ENCODE peak calls at places on chromosomes 1 and 21, in four cellular contexts. N is A549, U is K562, W is HepG2. M is an unnamed sample.

GRCh38 chr1:70211536-70211935 is 6.2 kb upstream of the LRRC40 start:
- DNase-seq in N (no peak), W (no peak), U (no peak), M (no peak)

GRCh38 chr1:3778590-3779264 is 6.2 kb downstream of the SMIM1 start:
- DNase-seq in N (no peak), U (peak; percentile 26), W (no peak), M (no peak)

GRCh38 chr1:1753607-1754005 is 24.7 kb downstream of the NADK start:
- DNase-seq in W (no peak), N (no peak), U (no peak), M (no peak)

GRCh38 chr1:198155253-198155652 is 1.5 kb upstream of the NEK7 start:
- DNase-seq in U (no peak), N (peak; percentile 32), W (no peak), M (no peak)

GRCh38 chr1:68269637-68270430 is 37.5 kb upstream of the WLS start:
- DNase-seq in U (no peak), W (no peak), N (peak; percentile 19), M (no peak)

GRCh38 chr21:39441502-39442475 is 3.8 kb downstream of the LCA5L start:
- DNase-seq in U (peak; percentile 83), W (peak; percentile 45), N (peak; percentile 46), M (peak; percentile 39)

GRCh38 chr1:38045431-38046332 is 911 bp downstream of the POU3F1 start:
- DNase-seq in U (no peak), W (no peak), N (peak; percentile 50), M (peak; percentile 61)

GRCh38 chr21:45530423-45531113 is 11.7 kb downstream of the SLC19A1 start:
- DNase-seq in N (no peak), W (no peak), U (no peak), M (peak; percentile 9)

GRCh38 chr1:77421504-77422233 is 139.8 kb downstream of the AK5 start:
- DNase-seq in W (no peak), U (no peak), N (no peak), M (no peak)

GRCh38 chr1:111030590-111030989 is 66.9 kb upstream of the LRIF1 start:
- DNase-seq in N (peak; percentile 61), U (peak; percentile 83), W (peak; percentile 65), M (peak; percentile 54)

GRCh38 chr21:15682977-15683376 is 46.8 kb upstream of the USP25 start:
- DNase-seq in N (no peak), W (no peak), U (no peak), M (no peak)

GRCh38 chr1:236819856-236820255 is 24.8 kb downstream of the MTR start:
- DNase-seq in W (no peak), U (no peak), N (no peak), M (no peak)

GRCh38 chr1:100109554-100110066 is 23.1 kb downstream of the SASS6 start:
- DNase-seq in N (no peak), W (no peak), U (no peak), M (no peak)

GRCh38 chr1:199549424-199549823 is 478.1 kb upstream of the NR5A2 start:
- DNase-seq in W (no peak), U (no peak), N (no peak), M (no peak)

DNA sequence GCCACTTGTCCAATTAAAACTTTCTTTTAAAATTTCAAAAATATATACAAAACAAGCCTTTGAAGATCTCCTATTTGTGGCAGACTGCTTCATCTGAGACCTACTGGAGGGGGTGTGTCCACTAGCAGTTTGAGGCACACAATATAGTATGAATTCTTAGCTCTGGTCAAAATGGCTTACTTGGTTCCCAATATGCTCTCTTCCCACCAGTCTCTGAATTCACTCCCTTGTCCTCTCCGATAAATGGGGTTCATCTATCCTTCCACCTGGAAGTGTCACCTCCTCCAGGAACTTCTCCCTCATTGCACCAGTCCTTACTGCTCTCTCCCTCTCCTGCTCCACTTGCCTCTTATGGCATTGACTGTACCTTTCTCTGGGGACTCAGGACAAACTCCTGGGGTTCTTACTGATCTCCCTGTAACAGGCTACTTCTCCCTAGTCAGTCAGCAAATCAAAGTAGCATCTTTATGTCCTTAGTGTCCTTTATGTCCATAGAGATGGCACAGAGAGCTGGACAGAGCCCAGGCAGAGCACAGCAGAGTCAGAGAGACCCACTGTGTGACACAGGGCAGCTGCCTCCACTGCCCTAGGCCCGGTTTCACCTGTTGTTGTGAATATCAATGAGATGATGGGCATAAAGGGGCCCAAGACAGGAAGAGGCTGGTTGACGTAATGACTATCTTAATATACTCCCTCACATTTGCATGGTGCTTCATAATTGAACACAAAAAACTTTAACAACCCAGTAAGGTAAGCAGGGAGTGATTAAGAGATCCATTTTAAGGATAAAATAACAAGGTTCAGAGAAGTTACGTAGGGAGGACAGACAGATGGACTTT is 3.6 kb downstream of the ASAP3 start:
- DNase-seq in N (no peak), W (no peak), U (no peak), M (no peak)
- TF ChIP-seq HMGXB4 in N (no peak), W (no peak), U (no peak), M (no peak)

GRCh38 chr1:49160677-49161076 is 384.0 kb upstream of the BEND5 start:
- DNase-seq in W (no peak), U (no peak), N (no peak), M (peak; percentile 10)

GRCh38 chr1:49163041-49163440 is 386.4 kb upstream of the BEND5 start:
- DNase-seq in W (no peak), N (no peak), U (no peak), M (no peak)
- TF ChIP-seq HMGXB4 in W (no peak), N (no peak), U (no peak), M (no peak)

DNA sequence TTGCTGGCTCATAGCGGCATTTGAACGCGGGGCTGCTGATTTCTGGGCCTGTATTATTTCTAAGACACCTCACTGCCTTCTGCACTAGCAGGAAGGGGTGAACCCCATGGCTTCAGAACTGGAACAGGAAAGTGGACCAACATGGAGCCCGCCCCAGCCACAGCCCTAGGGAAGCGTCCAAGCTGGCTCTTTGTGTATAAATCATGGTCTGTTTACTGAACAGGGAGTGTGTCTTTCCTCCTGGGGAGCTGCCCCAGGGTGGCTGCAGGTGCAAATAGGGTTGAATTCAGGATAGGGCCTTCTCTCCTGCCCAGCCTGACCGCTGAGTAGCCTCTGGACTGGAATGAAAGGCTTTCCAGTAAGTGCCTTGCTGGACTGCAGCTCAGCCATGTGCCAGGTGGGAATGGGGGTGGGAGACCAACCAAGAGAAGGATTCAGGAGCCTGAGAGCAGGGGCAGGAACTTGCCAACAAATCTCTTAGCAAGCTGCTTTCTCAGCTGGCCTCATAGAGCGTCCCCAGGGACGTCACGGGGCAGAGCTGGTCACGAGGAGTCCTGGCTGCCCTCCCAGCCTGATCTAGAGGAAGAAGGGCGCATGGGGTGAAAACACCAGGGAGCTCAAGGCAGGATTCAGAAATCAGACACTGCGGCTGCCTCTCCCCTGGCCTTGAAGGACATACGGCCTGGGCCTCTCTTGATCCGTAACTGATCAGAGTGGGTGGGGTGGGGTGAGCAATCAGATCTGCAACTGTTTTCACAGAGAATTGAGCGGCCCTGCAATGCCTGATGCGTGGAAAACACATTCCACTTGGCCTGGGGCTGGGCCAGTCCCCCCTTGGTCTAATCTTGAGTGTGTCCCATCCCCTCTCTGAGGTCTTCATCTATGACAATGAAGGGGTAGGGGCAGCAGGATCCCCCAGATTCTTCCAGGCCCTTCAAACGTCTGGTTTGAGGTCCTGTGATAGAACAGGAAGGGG is 56.5 kb upstream of the SELENON start:
- DNase-seq in W (no peak), N (no peak), U (no peak), M (no peak)
- TF ChIP-seq HMGXB4 in W (no peak), N (no peak), U (no peak), M (no peak)

DNA sequence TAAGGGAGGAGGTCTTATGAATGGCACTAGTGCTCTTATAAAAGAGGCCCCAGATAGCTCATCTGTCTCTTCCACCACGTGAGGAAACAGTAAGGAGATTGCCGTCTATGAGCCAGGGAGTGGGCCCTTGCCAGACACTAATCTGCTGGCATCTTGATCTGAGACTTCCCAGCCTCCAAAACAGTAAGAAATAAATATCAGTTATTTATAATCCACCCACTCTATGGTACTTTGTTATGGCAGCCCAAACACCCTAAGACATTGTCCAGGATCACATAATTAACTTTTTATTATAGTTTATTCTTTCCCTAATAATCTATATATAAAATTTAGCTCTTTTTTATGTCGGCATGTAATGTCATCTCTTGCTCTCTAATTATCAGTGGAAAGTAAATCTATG is 144.0 kb upstream of the IRF2BP2 start:
- DNase-seq in W (no peak), N (no peak), U (no peak), M (no peak)
- TF ChIP-seq HMGXB4 in W (no peak), N (no peak), U (no peak), M (no peak)

M was measured in WTC11.